ENCODE peak calls at places on chromosomes 5 and 9, in nine cellular contexts. B is adrenal gland; R is heart left ventricle; V is heart right ventricle; M is cardiac muscle cell; A is H9; X is CD4-positive, alpha-beta T cell; Y is suprapubic skin; H is neural crest cell. T is an unnamed sample.

GRCh38 chr9:134626576-134627416 is 14.8 kb upstream of the COL5A1 start:
- DNase-seq in B (peak), R (no peak), V (no peak), M (peak), A (peak), X (no peak), Y (peak), H (no peak), T (peak)

GRCh38 chr5:159249158-159249557 is 13.9 kb upstream of the UBLCP1 start:
- DNase-seq in B (no peak), R (no peak), V (no peak), M (no peak), A (no peak), X (no peak), Y (no peak), H (no peak), T (no peak)

GRCh38 chr5:163569284-163569683 is 63.9 kb downstream of the MAT2B start:
- DNase-seq in B (no peak), R (no peak), V (no peak), M (peak), A (no peak), X (no peak), Y (no peak), H (no peak), T (peak)

GRCh38 chr5:59246470-59247250 is 646.9 kb downstream of the PDE4D start:
- DNase-seq in B (no peak), R (no peak), V (no peak), M (peak), A (no peak), X (no peak), Y (no peak), H (no peak), T (peak)

GRCh38 chr5:128405159-128405558 is 132.9 kb downstream of the FBN2 start:
- DNase-seq in B (no peak), R (no peak), V (no peak), M (no peak), A (no peak), X (no peak), Y (no peak), H (no peak), T (no peak)

GRCh38 chr9:129627556-129628492 is 1.9 kb downstream of the NTMT1 start:
- DNase-seq in B (no peak), R (no peak), V (no peak), M (no peak), A (no peak), X (no peak), Y (no peak), H (no peak), T (no peak)

GRCh38 chr9:130119521-130120206 is 52.5 kb upstream of the NCS1 start:
- DNase-seq in B (no peak), R (no peak), V (no peak), M (no peak), A (no peak), X (no peak), Y (no peak), H (no peak), T (no peak)

GRCh38 chr5:178547753-178548415 is 42.3 kb downstream of the COL23A1 start:
- DNase-seq in B (no peak), R (no peak), V (no peak), M (no peak), A (no peak), X (no peak), Y (no peak), H (no peak), T (no peak)

GRCh38 chr9:136665704-136666363 is 3.1 kb downstream of the EGFL7 start:
- DNase-seq in B (no peak), R (no peak), V (no peak), M (no peak), A (no peak), X (no peak), Y (no peak), H (no peak), T (no peak)

GRCh38 chr9:129524848-129525345 is 96.0 kb downstream of the C9orf50 start:
- DNase-seq in B (no peak), R (no peak), V (no peak), M (no peak), A (no peak), X (no peak), Y (peak), H (no peak), T (no peak)

GRCh38 chr9:107172160-107172978 is 110.7 kb upstream of the RAD23B start:
- DNase-seq in B (peak), R (peak), V (peak), M (peak), A (peak), X (peak), Y (no peak), H (peak), T (peak)

GRCh38 chr5:75611324-75612210 is at the start of gene ANKDD1B:
- DNase-seq in B (peak), R (peak), V (peak), M (peak), A (peak), X (no peak), Y (peak), H (peak), T (peak)

GRCh38 chr9:129968690-129969485 is 74.1 kb downstream of the FNBP1 start:
- DNase-seq in B (no peak), R (no peak), V (no peak), M (peak), A (no peak), X (no peak), Y (no peak), H (no peak), T (peak)

GRCh38 chr9:110069326-110070248 is 138.4 kb downstream of the C9orf152 start:
- DNase-seq in B (peak), R (peak), V (peak), M (peak), A (no peak), X (no peak), Y (peak), H (no peak), T (peak)

GRCh38 chr5:7690557-7690956 is 160.4 kb downstream of the CFAP90 start:
- DNase-seq in B (no peak), R (no peak), V (no peak), M (no peak), A (no peak), X (no peak), Y (no peak), H (no peak), T (no peak)

GRCh38 chr9:102497709-102498108 is 497.4 kb upstream of the CYLC2 start:
- DNase-seq in B (no peak), R (no peak), V (no peak), M (no peak), A (peak), X (no peak), Y (no peak), H (no peak), T (no peak)

GRCh38 chr9:98287383-98287782 is 31.9 kb upstream of the TBC1D2 start:
- DNase-seq in B (no peak), R (no peak), V (no peak), M (no peak), A (peak), X (no peak), Y (no peak), H (no peak), T (peak)

GRCh38 chr5:164013077-164013670 is 507.8 kb downstream of the MAT2B start:
- DNase-seq in B (peak), R (peak), V (peak), M (peak), A (peak), X (no peak), Y (no peak), H (peak), T (peak)

GRCh38 chr5:68554566-68555279 is 339.2 kb downstream of the PIK3R1 start:
- DNase-seq in B (peak), R (no peak), V (no peak), M (peak), A (no peak), X (no peak), Y (peak), H (no peak), T (peak)

GRCh38 chr9:33447404-33448158 is at the start of gene AQP3:
- DNase-seq in B (peak), R (peak), V (peak), M (peak), A (peak), X (peak), Y (peak), H (peak), T (peak)

GRCh38 chr9:115998661-115999060 is 154.9 kb upstream of the PAPPA start:
- DNase-seq in B (no peak), R (no peak), V (no peak), M (peak), A (no peak), X (no peak), Y (no peak), H (no peak), T (peak)

GRCh38 chr5:64972591-64972990 is 203.9 kb downstream of the CWC27 start:
- DNase-seq in B (no peak), R (no peak), V (no peak), M (peak), A (no peak), X (no peak), Y (no peak), H (no peak), T (no peak)

GRCh38 chr9:2126331-2126789 is 111.2 kb downstream of the SMARCA2 start:
- DNase-seq in B (peak), R (no peak), V (no peak), M (peak), A (no peak), X (no peak), Y (no peak), H (no peak), T (peak)

GRCh38 chr5:66415208-66415607 is 181.0 kb upstream of the MAST4 start:
- DNase-seq in B (no peak), R (no peak), V (no peak), M (peak), A (no peak), X (no peak), Y (no peak), H (no peak), T (peak)

GRCh38 chr9:70392189-70392588 is 22.3 kb downstream of the KLF9 start:
- DNase-seq in B (no peak), R (no peak), V (no peak), M (no peak), A (no peak), X (no peak), Y (no peak), H (no peak), T (no peak)

GRCh38 chr5:108028411-108028810 is 353.5 kb downstream of the FBXL17 start:
- DNase-seq in B (no peak), R (no peak), V (no peak), M (peak), A (no peak), X (no peak), Y (no peak), H (peak), T (peak)

GRCh38 chr9:85041737-85042136 is 372.2 kb downstream of the NTRK2 start:
- DNase-seq in B (no peak), R (no peak), V (no peak), M (no peak), A (no peak), X (no peak), Y (no peak), H (no peak), T (no peak)
- TF ChIP-seq CTCF in B (no peak), R (no peak), V (no peak), M (no peak), A (no peak), X (no peak), Y (no peak), H (no peak), T (no peak)

GRCh38 chr9:71769175-71770165 is 1.2 kb upstream of the CEMIP2 start:
- DNase-seq in B (peak), R (peak), V (peak), M (peak), A (peak), X (peak), Y (peak), H (peak), T (peak)
- TF ChIP-seq CTCF in B (peak), R (peak), V (peak), M (no peak), A (peak), X (peak), Y (peak), H (peak), T (no peak)

DNA sequence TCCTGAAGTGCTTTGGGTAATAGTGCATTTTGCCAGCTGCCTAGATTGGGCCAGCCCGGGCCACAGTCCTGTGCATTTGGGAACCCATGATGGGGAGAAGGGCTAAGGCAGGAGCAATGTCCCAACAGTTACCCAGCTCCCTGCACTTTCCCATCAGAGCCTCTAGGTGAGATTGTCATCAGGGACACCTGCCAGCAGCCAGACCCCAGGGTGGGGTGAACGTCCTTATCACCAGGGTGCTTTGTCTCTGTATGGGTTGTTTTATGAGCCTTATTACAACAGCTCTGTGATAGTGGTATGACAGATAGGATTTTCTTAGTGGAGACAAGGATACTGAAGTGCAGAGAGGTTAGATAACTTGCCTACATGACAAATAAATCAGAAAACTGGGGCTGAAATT is 365.7 kb downstream of the OSTF1 start:
- DNase-seq in B (no peak), R (no peak), V (no peak), M (no peak), A (no peak), X (no peak), Y (no peak), H (no peak), T (no peak)
- TF ChIP-seq CTCF in B (no peak), R (no peak), V (no peak), M (no peak), A (no peak), X (no peak), Y (no peak), H (no peak), T (no peak)

DNA sequence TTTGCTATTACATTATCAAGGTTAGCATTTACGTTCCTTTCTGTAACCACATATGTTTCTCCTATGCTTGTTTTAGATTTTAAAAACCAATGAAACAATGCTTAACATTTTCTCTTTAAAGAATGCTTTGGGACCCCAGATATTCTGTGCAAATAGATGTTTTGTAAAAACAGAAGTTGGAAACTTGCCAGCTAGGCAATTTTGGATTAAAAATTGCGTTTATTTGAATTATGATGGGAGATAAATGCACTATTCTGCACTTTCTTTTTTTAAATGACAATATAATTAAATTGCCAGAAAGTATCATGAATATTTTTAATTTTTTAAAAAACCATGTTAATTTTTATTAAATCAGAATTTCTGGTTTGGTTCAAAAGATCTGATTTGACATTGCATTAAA is 81.6 kb downstream of the MACIR start:
- DNase-seq in B (no peak), R (no peak), V (no peak), M (no peak), A (no peak), X (no peak), Y (no peak), H (no peak), T (no peak)
- TF ChIP-seq CTCF in B (no peak), R (no peak), V (no peak), M (no peak), A (no peak), X (no peak), Y (no peak), H (no peak), T (no peak)

GRCh38 chr5:141369994-141370848 is at the start of gene PCDHGB3:
- DNase-seq in B (peak), R (peak), V (no peak), M (peak), A (peak), X (peak), Y (no peak), H (no peak), T (peak)
- TF ChIP-seq CTCF in B (peak), R (peak), V (peak), M (peak), A (peak), X (no peak), Y (peak), H (no peak), T (peak)

GRCh38 chr5:157356576-157356975 is 90.7 kb downstream of the CYFIP2 start:
- DNase-seq in B (no peak), R (no peak), V (no peak), M (no peak), A (no peak), X (no peak), Y (no peak), H (no peak), T (no peak)

GRCh38 chr5:157357823-157358222 is 91.9 kb downstream of the CYFIP2 start:
- DNase-seq in B (no peak), R (no peak), V (no peak), M (no peak), A (no peak), X (no peak), Y (no peak), H (no peak), T (no peak)

GRCh38 chr5:157352756-157353340 is 86.9 kb downstream of the CYFIP2 start:
- DNase-seq in B (no peak), R (no peak), V (no peak), M (no peak), A (no peak), X (no peak), Y (no peak), H (no peak), T (no peak)

GRCh38 chr5:157351386-157352089 is 85.6 kb downstream of the CYFIP2 start:
- DNase-seq in B (no peak), R (no peak), V (no peak), M (peak), A (no peak), X (no peak), Y (no peak), H (no peak), T (peak)

GRCh38 chr5:157354825-157355224 is 88.9 kb downstream of the CYFIP2 start:
- DNase-seq in B (no peak), R (no peak), V (no peak), M (no peak), A (peak), X (no peak), Y (no peak), H (no peak), T (no peak)
- TF ChIP-seq CTCF in B (no peak), R (no peak), V (peak), M (peak), A (peak), X (no peak), Y (no peak), H (peak), T (peak)